ENCODE peak calls at places on chromosome 15, in five cellular contexts. One of them, this sample, is unnamed.

GRCh38 chr15:88989578-88989977 is 76.4 kb upstream of the MFGE8 start:
- DNase-seq in K562: no peak
- DNase-seq in HepG2: no peak
- DNase-seq in HCT116: no peak
- DNase-seq in SK-N-SH: no peak
- DNase-seq in this sample: no peak

GRCh38 chr15:39919396-39919739 is 698 bp downstream of the GPR176 start:
- DNase-seq in HepG2: no peak
- DNase-seq in SK-N-SH: no peak
- DNase-seq in HCT116: no peak
- DNase-seq in K562: no peak
- DNase-seq in this sample: no peak

GRCh38 chr15:29538110-29538509 is 268.5 kb upstream of the NSMCE3 start:
- DNase-seq in HCT116: no peak
- DNase-seq in HepG2: no peak
- DNase-seq in SK-N-SH: no peak
- DNase-seq in K562: no peak
- DNase-seq in this sample: peak; percentile 16

GRCh38 chr15:85890620-85890980 is 95.9 kb upstream of the KLHL25 start:
- DNase-seq in HepG2: no peak
- DNase-seq in HCT116: no peak
- DNase-seq in K562: no peak
- DNase-seq in SK-N-SH: no peak
- DNase-seq in this sample: no peak

GRCh38 chr15:31503758-31504461 is 177.3 kb downstream of the KLF13 start:
- DNase-seq in K562: no peak
- DNase-seq in HCT116: no peak
- DNase-seq in SK-N-SH: no peak
- DNase-seq in HepG2: no peak
- DNase-seq in this sample: no peak

GRCh38 chr15:74225928-74226327 is 10.2 kb upstream of the CCDC33 start:
- DNase-seq in HCT116: no peak
- DNase-seq in K562: no peak
- DNase-seq in HepG2: no peak
- DNase-seq in SK-N-SH: no peak
- DNase-seq in this sample: no peak

GRCh38 chr15:73034213-73034612 is 18.1 kb upstream of the NEO1 start:
- DNase-seq in HepG2: no peak
- DNase-seq in SK-N-SH: no peak
- DNase-seq in HCT116: no peak
- DNase-seq in K562: no peak
- DNase-seq in this sample: no peak

GRCh38 chr15:75731248-75732100 is 18.8 kb upstream of the CSPG4 start:
- DNase-seq in HepG2: no peak
- DNase-seq in SK-N-SH: peak; percentile 56
- DNase-seq in K562: no peak
- DNase-seq in HCT116: no peak
- DNase-seq in this sample: no peak

GRCh38 chr15:73991260-73991659 is 835 bp downstream of the STOML1 start:
- DNase-seq in HepG2: no peak
- DNase-seq in HCT116: no peak
- DNase-seq in K562: no peak
- DNase-seq in SK-N-SH: no peak
- DNase-seq in this sample: no peak

GRCh38 chr15:95486224-95486623 is 844.3 kb upstream of the NR2F2 start:
- DNase-seq in HCT116: no peak
- DNase-seq in SK-N-SH: no peak
- DNase-seq in HepG2: no peak
- DNase-seq in K562: no peak
- DNase-seq in this sample: no peak

GRCh38 chr15:42178056-42178455 is 21.6 kb upstream of the PLA2G4F start:
- DNase-seq in K562: no peak
- DNase-seq in HepG2: no peak
- DNase-seq in HCT116: no peak
- DNase-seq in SK-N-SH: no peak
- DNase-seq in this sample: no peak

GRCh38 chr15:69548367-69548766 is 95.7 kb downstream of the RPLP1 start:
- DNase-seq in HCT116: no peak
- DNase-seq in K562: no peak
- DNase-seq in SK-N-SH: no peak
- DNase-seq in HepG2: no peak
- DNase-seq in this sample: no peak

GRCh38 chr15:32641517-32642059 is at the start of gene SCG5:
- DNase-seq in HCT116: no peak
- DNase-seq in SK-N-SH: peak; percentile 67
- DNase-seq in HepG2: no peak
- DNase-seq in K562: peak; percentile 68
- DNase-seq in this sample: no peak

GRCh38 chr15:82081904-82082810 is 36.3 kb upstream of the MEX3B start:
- DNase-seq in SK-N-SH: peak; percentile 43
- DNase-seq in HCT116: no peak
- DNase-seq in HepG2: no peak
- DNase-seq in K562: peak; percentile 23
- DNase-seq in this sample: no peak

GRCh38 chr15:28896944-28897343 is 11.2 kb downstream of the APBA2 start:
- DNase-seq in SK-N-SH: no peak
- DNase-seq in K562: no peak
- DNase-seq in HCT116: no peak
- DNase-seq in HepG2: peak; percentile 10
- DNase-seq in this sample: no peak

GRCh38 chr15:47715402-47715801 is 1.9 kb upstream of the SEMA6D start:
- DNase-seq in K562: no peak
- DNase-seq in SK-N-SH: no peak
- DNase-seq in HCT116: no peak
- DNase-seq in HepG2: no peak
- DNase-seq in this sample: no peak

GRCh38 chr15:27059610-27060202 is 88.7 kb downstream of the GABRG3 start:
- DNase-seq in SK-N-SH: peak; percentile 79
- DNase-seq in HCT116: peak; percentile 0
- DNase-seq in HepG2: peak; percentile 46
- DNase-seq in K562: peak; percentile 90
- DNase-seq in this sample: peak; percentile 65

GRCh38 chr15:47384776-47385175 is 332.5 kb upstream of the SEMA6D start:
- DNase-seq in SK-N-SH: no peak
- DNase-seq in HCT116: no peak
- DNase-seq in K562: no peak
- DNase-seq in HepG2: no peak
- DNase-seq in this sample: no peak

GRCh38 chr15:52191207-52191606 is at the start of gene GNB5:
- DNase-seq in K562: no peak
- DNase-seq in HCT116: no peak
- DNase-seq in SK-N-SH: no peak
- DNase-seq in HepG2: no peak
- DNase-seq in this sample: no peak

DNA sequence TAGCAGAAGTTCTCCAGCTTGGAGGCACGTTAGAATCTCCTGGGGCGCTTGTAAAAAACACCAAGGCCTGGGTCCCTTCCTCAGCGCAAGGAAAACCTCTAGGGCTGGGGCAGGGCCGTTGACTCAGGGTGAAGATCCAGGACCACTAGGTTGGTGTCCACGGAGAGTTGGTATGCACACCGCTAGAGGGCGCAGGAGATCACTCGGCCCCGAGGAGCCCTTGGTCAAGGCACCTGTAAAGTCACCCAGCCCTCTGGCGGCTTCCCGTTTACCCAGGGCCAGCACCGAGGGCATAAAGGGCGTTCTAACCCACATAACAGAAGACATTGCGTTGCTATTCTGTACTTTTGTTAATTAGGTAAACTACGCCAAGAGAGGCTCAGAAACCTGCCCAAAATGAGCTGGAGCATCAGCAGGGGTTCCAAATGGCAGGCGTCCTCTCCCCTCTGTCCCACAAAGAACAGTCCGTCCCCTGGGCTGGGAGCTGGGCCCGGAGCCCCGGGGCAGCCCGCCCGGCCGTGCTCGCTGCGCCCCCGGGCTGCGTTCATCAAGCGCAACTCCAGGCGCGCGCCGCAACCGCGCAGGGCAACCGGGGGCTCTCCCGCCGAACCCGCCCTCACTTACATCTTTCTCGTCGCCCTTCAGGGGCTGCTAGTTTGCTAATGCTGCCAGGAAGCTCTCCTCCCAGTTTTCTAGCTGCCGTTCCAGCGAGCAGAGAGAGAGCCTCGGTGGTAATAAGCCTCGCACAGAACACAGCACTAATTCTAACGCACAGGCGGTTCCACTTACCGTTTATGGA is 332.1 kb downstream of the ARRDC4 start:
- DNase-seq in HCT116: peak; percentile 21
- DNase-seq in HepG2: peak; percentile 27
- DNase-seq in SK-N-SH: peak; percentile 77
- DNase-seq in K562: peak; percentile 82
- DNase-seq in this sample: peak; percentile 39
- TF ChIP-seq JUND in HCT116: no peak
- TF ChIP-seq JUND in HepG2: no peak
- TF ChIP-seq JUND in SK-N-SH: no peak
- TF ChIP-seq JUND in K562: no peak
- TF ChIP-seq JUND in this sample: no peak

GRCh38 chr15:61702224-61703120 is 357.8 kb downstream of the VPS13C start:
- DNase-seq in SK-N-SH: no peak
- DNase-seq in HCT116: no peak
- DNase-seq in HepG2: no peak
- DNase-seq in K562: no peak
- DNase-seq in this sample: peak; percentile 62
- TF ChIP-seq JUND in SK-N-SH: no peak
- TF ChIP-seq JUND in HCT116: no peak
- TF ChIP-seq JUND in HepG2: no peak
- TF ChIP-seq JUND in K562: no peak
- TF ChIP-seq JUND in this sample: no peak

DNA sequence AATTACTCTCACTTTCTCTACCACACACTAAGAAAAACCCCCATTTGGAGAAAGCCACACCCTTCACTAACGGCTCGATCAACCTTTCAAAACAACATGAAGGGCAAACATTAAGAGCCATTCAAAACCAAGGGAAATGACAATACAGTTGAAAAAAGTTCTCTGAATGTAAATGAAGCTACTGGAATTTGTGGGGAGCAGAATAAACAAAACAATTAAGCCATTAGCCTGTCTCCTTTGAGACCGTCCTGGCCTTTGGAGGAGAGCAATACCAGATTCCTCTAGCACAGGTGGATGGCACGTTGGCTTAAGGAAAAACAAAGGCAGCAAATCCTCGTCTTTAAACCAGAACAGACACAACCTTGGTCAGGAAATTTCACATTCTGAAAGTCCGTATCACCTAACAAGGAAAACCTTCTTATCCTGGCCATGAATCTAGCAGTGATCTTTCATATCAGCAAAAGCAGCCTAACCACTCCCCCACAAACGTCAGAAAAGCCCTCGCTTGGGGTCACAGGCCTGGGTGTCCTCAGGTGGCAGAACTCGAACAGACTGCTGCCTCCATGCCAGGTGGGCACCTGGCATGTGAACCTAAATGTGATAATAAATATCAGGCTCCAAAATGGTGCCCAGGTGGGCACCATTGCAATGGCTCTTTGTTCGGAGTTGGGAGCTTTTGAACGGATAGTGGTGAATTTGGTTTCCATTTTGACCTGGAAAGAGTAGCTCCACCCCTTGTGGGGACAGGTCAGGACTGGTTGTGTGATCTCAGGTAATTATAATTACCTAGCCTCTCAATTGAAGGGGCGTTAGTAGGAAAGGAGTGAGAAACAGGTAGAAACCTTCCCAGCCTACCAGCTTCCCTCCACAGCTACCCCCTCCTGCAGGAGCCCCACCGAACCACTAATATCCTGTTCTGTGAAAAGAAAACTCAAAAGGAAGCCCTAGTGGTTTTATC is 18.4 kb downstream of the MYO1E start:
- DNase-seq in K562: no peak
- DNase-seq in HepG2: no peak
- DNase-seq in HCT116: no peak
- DNase-seq in SK-N-SH: no peak
- DNase-seq in this sample: no peak
- TF ChIP-seq JUND in K562: no peak
- TF ChIP-seq JUND in HepG2: no peak
- TF ChIP-seq JUND in HCT116: no peak
- TF ChIP-seq JUND in SK-N-SH: no peak
- TF ChIP-seq JUND in this sample: no peak

DNA sequence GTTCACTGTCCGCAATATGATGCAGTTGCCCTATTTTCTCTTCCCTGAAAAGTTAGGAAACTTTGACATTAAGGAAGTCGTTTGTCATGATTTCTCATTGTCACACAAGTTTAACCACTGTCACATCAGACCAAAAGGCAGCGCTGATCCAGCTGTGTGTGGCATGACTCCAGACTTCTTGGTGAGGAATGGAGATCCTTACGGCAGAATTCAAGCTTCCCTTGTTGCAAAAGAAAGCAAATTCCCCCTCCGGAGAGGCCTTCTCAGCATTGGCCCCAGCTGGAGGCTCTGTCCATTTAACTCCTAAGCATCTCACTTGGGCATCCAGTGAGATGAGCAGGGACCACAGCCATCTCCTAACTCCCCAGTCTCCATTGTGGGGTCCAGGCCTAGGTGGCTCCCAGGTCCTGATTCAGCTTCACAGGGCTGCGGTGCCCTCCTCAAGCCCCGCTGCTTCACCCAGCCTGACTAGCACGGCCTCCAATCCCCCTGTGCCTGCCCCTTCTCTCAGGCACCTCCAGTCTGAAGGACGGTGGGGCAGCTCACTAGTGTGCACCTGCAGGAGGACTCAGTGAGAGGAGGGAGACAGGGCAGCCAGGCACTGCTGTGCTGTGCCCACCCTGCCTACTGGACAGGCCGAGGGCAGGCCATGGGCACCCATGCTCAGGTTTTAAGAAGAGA is 159.5 kb downstream of the CHSY1 start:
- DNase-seq in HepG2: no peak
- DNase-seq in SK-N-SH: no peak
- DNase-seq in K562: no peak
- DNase-seq in HCT116: no peak
- DNase-seq in this sample: no peak
- TF ChIP-seq JUND in HepG2: no peak
- TF ChIP-seq JUND in SK-N-SH: no peak
- TF ChIP-seq JUND in K562: no peak
- TF ChIP-seq JUND in HCT116: no peak
- TF ChIP-seq JUND in this sample: no peak

GRCh38 chr15:61092387-61093157 is 136.5 kb downstream of the RORA start:
- DNase-seq in HCT116: no peak
- DNase-seq in K562: no peak
- DNase-seq in HepG2: no peak
- DNase-seq in SK-N-SH: no peak
- DNase-seq in this sample: no peak

GRCh38 chr15:61087601-61088000 is 141.5 kb downstream of the RORA start:
- DNase-seq in HCT116: no peak
- DNase-seq in K562: no peak
- DNase-seq in SK-N-SH: no peak
- DNase-seq in HepG2: no peak
- DNase-seq in this sample: no peak

GRCh38 chr15:61088675-61089074 is 140.4 kb downstream of the RORA start:
- DNase-seq in SK-N-SH: no peak
- DNase-seq in K562: no peak
- DNase-seq in HepG2: no peak
- DNase-seq in HCT116: no peak
- DNase-seq in this sample: no peak

GRCh38 chr15:61086756-61087155 is 142.3 kb downstream of the RORA start:
- DNase-seq in HCT116: no peak
- DNase-seq in HepG2: no peak
- DNase-seq in K562: no peak
- DNase-seq in SK-N-SH: no peak
- DNase-seq in this sample: no peak

GRCh38 chr15:61091229-61091628 is 137.9 kb downstream of the RORA start:
- DNase-seq in HepG2: no peak
- DNase-seq in K562: no peak
- DNase-seq in HCT116: no peak
- DNase-seq in SK-N-SH: peak; percentile 42
- DNase-seq in this sample: no peak
- TF ChIP-seq JUND in HepG2: no peak
- TF ChIP-seq JUND in K562: no peak
- TF ChIP-seq JUND in HCT116: no peak
- TF ChIP-seq JUND in SK-N-SH: no peak
- TF ChIP-seq JUND in this sample: no peak

GRCh38 chr15:78406016-78406590 is 31.9 kb upstream of the IREB2 start:
- DNase-seq in HepG2: no peak
- DNase-seq in K562: no peak
- DNase-seq in HCT116: no peak
- DNase-seq in SK-N-SH: no peak
- DNase-seq in this sample: no peak
- TF ChIP-seq JUND in HepG2: no peak
- TF ChIP-seq JUND in K562: no peak
- TF ChIP-seq JUND in HCT116: no peak
- TF ChIP-seq JUND in SK-N-SH: no peak
- TF ChIP-seq JUND in this sample: no peak

This sample was measured in T47D.